ENCODE peak calls at places on chromosome 15, in nine cellular contexts. Y, D, S, T, H, J, K, A and I are unnamed samples.

GRCh38 chr15:41999290-42000285 is 21.3 kb downstream of the PLA2G4E start:
- DNase-seq in J (no peak), D (no peak), H (no peak), S (no peak), K (no peak), Y (no peak), A (no peak), T (no peak), I (no peak)

GRCh38 chr15:43209059-43209824 is 11.6 kb downstream of the EPB42 start:
- DNase-seq in T (no peak), A (peak), D (peak), H (no peak), Y (no peak), K (no peak), J (no peak), S (no peak), I (no peak)

GRCh38 chr15:74196175-74196574 is 6.4 kb downstream of the STRA6 start:
- DNase-seq in T (no peak), D (peak), H (peak), Y (no peak), A (no peak), S (no peak), K (no peak), J (peak), I (no peak)

GRCh38 chr15:65902373-65902772 is 33.1 kb downstream of the RAB11A start:
- DNase-seq in D (peak), H (peak), K (no peak), Y (no peak), J (no peak), S (no peak), A (peak), T (no peak), I (no peak)

GRCh38 chr15:56369234-56369633 is 4.0 kb downstream of the TEX9 start:
- DNase-seq in Y (no peak), D (no peak), A (no peak), J (no peak), H (no peak), K (no peak), S (no peak), T (no peak), I (no peak)

GRCh38 chr15:47027322-47027946 is 689.9 kb upstream of the SEMA6D start:
- DNase-seq in A (peak), K (no peak), S (no peak), H (no peak), T (no peak), J (no peak), Y (no peak), D (no peak), I (no peak)

GRCh38 chr15:100092034-100092433 is 249.7 kb downstream of the ADAMTS17 start:
- DNase-seq in Y (no peak), A (no peak), H (no peak), K (no peak), D (no peak), J (no peak), T (no peak), S (no peak), I (no peak)

GRCh38 chr15:70605606-70606410 is 157.6 kb downstream of the UACA start:
- DNase-seq in A (no peak), K (no peak), J (no peak), H (no peak), Y (no peak), T (no peak), D (peak), S (no peak), I (no peak)

GRCh38 chr15:61936528-61937195 is 123.6 kb downstream of the VPS13C start:
- DNase-seq in D (no peak), Y (no peak), T (no peak), S (no peak), H (no peak), K (no peak), A (no peak), J (no peak), I (no peak)

GRCh38 chr15:58213587-58214360 is 75.6 kb downstream of the AQP9 start:
- DNase-seq in H (no peak), S (no peak), D (peak), K (no peak), A (no peak), J (no peak), Y (no peak), T (no peak), I (no peak)

GRCh38 chr15:78977591-78978347 is 32.9 kb upstream of the CTSH start:
- DNase-seq in H (no peak), Y (no peak), K (no peak), T (no peak), S (no peak), J (no peak), A (peak), D (no peak), I (no peak)

GRCh38 chr15:58761010-58761388 is 10.1 kb upstream of the MINDY2 start:
- DNase-seq in D (no peak), A (peak), J (no peak), H (no peak), K (no peak), Y (peak), S (no peak), T (no peak), I (peak)

GRCh38 chr15:101530224-101530958 is 40.9 kb upstream of the PCSK6 start:
- DNase-seq in T (no peak), Y (no peak), J (no peak), H (no peak), A (no peak), K (no peak), D (no peak), S (no peak), I (no peak)

GRCh38 chr15:33402640-33403039 is 91.9 kb downstream of the RYR3 start:
- DNase-seq in Y (no peak), K (no peak), A (no peak), J (no peak), D (no peak), T (no peak), H (no peak), S (no peak), I (no peak)

GRCh38 chr15:36458406-36458805 is 121.0 kb upstream of the CDIN1 start:
- DNase-seq in T (no peak), H (no peak), S (no peak), Y (no peak), K (no peak), J (no peak), A (no peak), D (peak), I (no peak)

GRCh38 chr15:55527150-55527549 is 19.1 kb upstream of the DNAAF4 start:
- DNase-seq in T (no peak), H (no peak), Y (no peak), K (no peak), J (no peak), S (no peak), D (no peak), A (no peak), I (no peak)